ENCODE peak calls at places on chromosome 22, in four cellular contexts. O, E, K and S are unnamed samples.

GRCh38 chr22:50581950-50582561 is 593 bp downstream of the CHKB start:
- DNase-seq in E (no peak), O (peak), K (no peak), S (no peak)

GRCh38 chr22:31342389-31343125 is 3.6 kb downstream of the PATZ1 start:
- DNase-seq in K (no peak), O (no peak), E (no peak), S (peak)

GRCh38 chr22:37519268-37520195 is at the start of gene CARD10:
- DNase-seq in O (no peak), E (no peak), K (peak), S (peak)

GRCh38 chr22:21455334-21456089 is 11.7 kb upstream of the TMEM191C start:
- DNase-seq in E (peak), K (no peak), O (no peak), S (no peak)

GRCh38 chr22:49699928-49700498 is 127.7 kb downstream of the BRD1 start:
- DNase-seq in O (no peak), E (no peak), K (no peak), S (no peak)

GRCh38 chr22:47367993-47368945 is 605.8 kb downstream of the TBC1D22A start:
- DNase-seq in E (peak), K (no peak), O (no peak), S (no peak)

GRCh38 chr22:46058591-46059519 is 81.9 kb upstream of the WNT7B start:
- DNase-seq in O (peak), E (peak), K (no peak), S (no peak)

GRCh38 chr22:22158207-22158816 is 86.3 kb upstream of the VPREB1 start:
- DNase-seq in K (no peak), E (no peak), O (no peak), S (no peak)

GRCh38 chr22:47328550-47329243 is 566.2 kb downstream of the TBC1D22A start:
- DNase-seq in K (peak), E (no peak), O (no peak), S (no peak)

DNA sequence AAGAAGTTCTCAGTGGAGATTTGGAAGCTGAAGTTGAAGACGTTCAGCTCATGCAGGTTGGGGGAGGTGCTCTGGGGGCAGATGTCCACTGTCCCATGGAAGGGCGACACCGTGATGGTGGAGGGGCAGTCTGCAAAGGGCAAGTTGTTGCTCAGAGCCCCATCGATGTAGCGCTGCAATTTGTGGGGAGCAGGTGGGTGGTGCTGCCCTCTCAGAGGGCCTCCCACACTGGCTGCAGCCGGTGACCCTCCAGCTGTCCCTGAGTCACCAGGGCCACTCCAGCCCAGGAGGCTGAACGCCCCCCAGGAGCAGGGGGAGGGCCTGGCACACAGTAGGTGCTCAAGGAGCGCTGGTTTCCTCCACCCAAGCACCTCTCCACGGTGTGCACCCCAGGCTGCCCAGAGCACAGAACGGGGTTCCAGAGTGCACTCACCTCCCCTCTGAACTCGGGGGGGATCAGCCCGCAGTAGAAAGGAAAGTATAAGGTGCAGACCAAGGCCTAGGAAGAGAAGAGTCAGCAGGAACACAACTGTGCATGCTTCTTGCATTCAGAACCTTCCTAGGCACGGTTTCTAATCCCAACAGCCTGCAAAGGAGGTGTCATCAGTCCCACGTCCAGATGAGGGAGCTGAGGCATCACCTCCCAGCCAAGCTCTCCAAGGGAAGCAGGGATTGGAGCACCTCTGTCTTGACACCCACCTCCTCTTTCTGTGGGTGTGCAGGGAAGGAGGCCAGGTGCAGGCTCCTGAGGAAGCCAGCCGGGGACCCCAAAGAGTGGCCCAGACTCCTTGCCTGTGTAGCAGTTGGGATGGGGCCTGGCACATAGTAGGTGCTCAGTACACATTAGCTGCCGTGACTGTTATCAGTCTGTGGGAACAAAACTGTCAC is 2.2 kb downstream of the PNPLA5 start:
- DNase-seq in K (no peak), E (no peak), O (no peak), S (no peak)
- TF ChIP-seq CTCF in K (no peak), E (no peak), O (no peak), S (no peak)

GRCh38 chr22:19755722-19756287 is 4.8 kb upstream of the TBX1 start:
- DNase-seq in K (no peak), O (no peak), E (no peak), S (no peak)
- TF ChIP-seq CTCF in K (no peak), O (no peak), E (no peak), S (no peak)

GRCh38 chr22:39958009-39958711 is 2.0 kb upstream of the TMA7B start:
- DNase-seq in O (no peak), K (no peak), E (no peak), S (no peak)

GRCh38 chr22:39960791-39961746 is 872 bp downstream of the TMA7B start:
- DNase-seq in K (no peak), E (no peak), O (no peak), S (no peak)

GRCh38 chr22:39958916-39959639 is 1.1 kb upstream of the TMA7B start:
- DNase-seq in O (no peak), K (no peak), E (no peak), S (no peak)

GRCh38 chr22:39962071-39962470 is 1.9 kb downstream of the TMA7B start:
- DNase-seq in K (no peak), O (no peak), E (no peak), S (no peak)

DNA sequence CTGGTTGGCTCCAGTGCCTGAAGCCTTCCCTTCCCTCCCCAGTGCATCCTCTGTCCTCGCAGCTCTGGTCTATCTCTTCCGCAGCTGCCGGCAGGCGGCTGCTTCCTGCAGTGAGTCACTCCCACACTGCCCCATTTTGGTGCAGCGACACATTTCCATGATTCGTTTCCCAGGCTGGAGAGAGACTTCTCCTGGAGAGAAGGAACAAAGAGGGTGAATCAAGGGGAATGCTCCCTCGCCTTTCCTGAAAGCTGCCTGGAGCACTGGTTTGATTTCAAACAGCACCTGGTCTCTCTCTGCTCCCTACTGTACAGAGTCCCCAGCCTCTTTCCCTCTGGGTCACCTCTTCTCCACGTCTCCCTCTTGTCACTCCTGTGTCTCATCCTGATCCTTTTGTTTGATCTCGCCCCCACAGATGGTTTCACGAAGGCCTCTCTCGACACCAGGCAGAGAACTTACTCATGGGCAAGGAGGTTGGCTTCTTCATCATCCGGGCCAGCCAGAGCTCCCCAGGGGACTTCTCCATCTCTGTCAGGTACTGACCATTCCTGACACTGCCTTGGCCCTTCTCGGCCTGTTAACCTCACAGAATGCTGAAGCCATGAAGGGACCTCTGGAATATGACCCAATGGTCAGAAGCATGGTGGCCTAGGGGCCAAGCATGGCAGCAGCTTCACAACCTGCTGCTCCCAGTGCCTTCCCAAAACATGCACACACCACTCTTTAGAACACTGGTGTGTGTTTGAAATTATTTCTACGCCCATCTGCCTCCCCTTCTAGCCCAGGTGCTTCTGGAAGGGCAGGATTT is at the start of gene TMA7B:
- DNase-seq in K (peak), E (no peak), O (no peak), S (peak)
- TF ChIP-seq CTCF in K (no peak), E (peak), O (peak), S (no peak)

GRCh38 chr22:25853501-25853900 is 111.5 kb downstream of the MYO18B start:
- DNase-seq in O (no peak), E (no peak), K (no peak), S (no peak)

GRCh38 chr22:25853078-25853477 is 111.1 kb downstream of the MYO18B start:
- DNase-seq in O (no peak), E (no peak), K (no peak), S (no peak)

GRCh38 chr22:25849514-25849913 is 107.5 kb downstream of the MYO18B start:
- DNase-seq in O (peak), K (no peak), E (no peak), S (no peak)

GRCh38 chr22:25852223-25852622 is 110.2 kb downstream of the MYO18B start:
- DNase-seq in E (no peak), K (no peak), O (no peak), S (no peak)

GRCh38 chr22:25853902-25854301 is 111.9 kb downstream of the MYO18B start:
- DNase-seq in K (peak), E (no peak), O (no peak), S (no peak)
- TF ChIP-seq CTCF in K (no peak), E (no peak), O (no peak), S (no peak)